ENCODE peak calls at places on chromosomes 12 and 14, in four cellular contexts. F is IMR-90, W is GM12878, L is GM23248. Z is an unnamed sample.

GRCh38 chr12:123140675-123141614 is 9.9 kb downstream of the PITPNM2 start:
- DNase-seq in W (no peak), L (no peak), F (no peak), Z (no peak)

GRCh38 chr14:101962503-101962874 is 1.9 kb upstream of the DYNC1H1 start:
- DNase-seq in L (peak; percentile 91), W (no peak), F (peak; percentile 93), Z (peak; percentile 69)

GRCh38 chr12:46430340-46430948 is 57.9 kb upstream of the SLC38A2 start:
- DNase-seq in W (peak; percentile 64), L (peak; percentile 85), F (peak; percentile 89), Z (peak; percentile 92)

GRCh38 chr14:99118046-99118721 is 153.8 kb downstream of the BCL11B start:
- DNase-seq in W (no peak), F (no peak), L (no peak), Z (no peak)

GRCh38 chr12:64236549-64236948 is 14.5 kb upstream of the KICS2 start:
- DNase-seq in F (peak; percentile 19), L (peak; percentile 33), W (no peak), Z (no peak)

GRCh38 chr14:64713677-64714076 is 9.5 kb downstream of the PLEKHG3 start:
- DNase-seq in F (no peak), L (no peak), W (no peak), Z (no peak)

GRCh38 chr12:76183459-76184186 is 99.1 kb upstream of the NAP1L1 start:
- DNase-seq in L (peak; percentile 91), W (peak; percentile 81), F (peak; percentile 99), Z (peak; percentile 97)

GRCh38 chr14:73426877-73427276 is 31.5 kb downstream of the NUMB start:
- DNase-seq in F (peak; percentile 60), L (peak; percentile 69), W (no peak), Z (no peak)

GRCh38 chr14:79293482-79293881 is 917.8 kb downstream of the DIO2 start:
- DNase-seq in W (no peak), F (peak; percentile 15), L (no peak), Z (no peak)

GRCh38 chr12:104662908-104663307 is 206.2 kb downstream of the CHST11 start:
- DNase-seq in L (no peak), W (no peak), F (no peak), Z (no peak)

GRCh38 chr12:124395986-124396385 is 101.1 kb downstream of the RFLNA start:
- DNase-seq in W (no peak), L (peak; percentile 64), F (no peak), Z (no peak)

GRCh38 chr12:94783862-94784261 is 133.5 kb upstream of the TMCC3 start:
- DNase-seq in F (peak; percentile 57), L (peak; percentile 66), W (no peak), Z (peak; percentile 28)

GRCh38 chr12:16880864-16881285 is 274.9 kb upstream of the LMO3 start:
- DNase-seq in W (no peak), F (no peak), L (no peak), Z (no peak)

GRCh38 chr14:75469606-75470237 is 41.9 kb downstream of the JDP2 start:
- DNase-seq in W (no peak), F (no peak), L (peak; percentile 50), Z (no peak)

GRCh38 chr12:1741154-1741949 is 50.5 kb downstream of the ADIPOR2 start:
- DNase-seq in F (peak; percentile 30), L (peak; percentile 23), W (no peak), Z (peak; percentile 9)

GRCh38 chr12:3088251-3088650 is 11.1 kb downstream of the TSPAN9 start:
- DNase-seq in F (no peak), W (no peak), L (peak; percentile 42), Z (no peak)

GRCh38 chr14:51518681-51519080 is 133.0 kb upstream of the FRMD6 start:
- DNase-seq in W (no peak), F (no peak), L (no peak), Z (no peak)

GRCh38 chr14:105334383-105335230 is 20.1 kb downstream of the PACS2 start:
- DNase-seq in L (no peak), W (no peak), F (no peak), Z (no peak)

GRCh38 chr14:65074449-65075155 is 27.7 kb downstream of the MAX start:
- DNase-seq in W (no peak), L (no peak), F (no peak), Z (no peak)

GRCh38 chr12:271165-271564 is 8.5 kb upstream of the SLC6A13 start:
- DNase-seq in L (no peak), W (no peak), F (no peak), Z (no peak)

GRCh38 chr12:124098101-124098757 is 125.2 kb downstream of the ZNF664 start:
- DNase-seq in F (no peak), W (no peak), L (no peak), Z (no peak)

GRCh38 chr12:15829949-15830348 is 40.8 kb upstream of the EPS8 start:
- DNase-seq in F (peak; percentile 61), W (no peak), L (peak; percentile 71), Z (peak; percentile 17)

GRCh38 chr14:98144964-98145363 is 1127.0 kb downstream of the BCL11B start:
- DNase-seq in L (peak; percentile 2), F (no peak), W (no peak), Z (peak; percentile 2)

GRCh38 chr14:37093364-37093763 is 79.0 kb downstream of the SLC25A21 start:
- DNase-seq in W (no peak), F (no peak), L (no peak), Z (peak; percentile 12)

GRCh38 chr12:107748472-107748871 is 12.5 kb downstream of the PRDM4 start:
- DNase-seq in W (no peak), F (peak; percentile 81), L (peak; percentile 89), Z (peak; percentile 68)

GRCh38 chr14:71142375-71143038 is 235.2 kb downstream of the PCNX1 start:
- DNase-seq in W (peak; percentile 63), F (peak; percentile 98), L (peak; percentile 97), Z (peak; percentile 94)

GRCh38 chr14:63045234-63045611 is at the start of gene KCNH5:
- DNase-seq in L (peak; percentile 47), W (no peak), F (peak; percentile 46), Z (peak; percentile 53)

GRCh38 chr14:92651793-92652382 is 96.5 kb downstream of the LGMN start:
- DNase-seq in L (no peak), W (no peak), F (no peak), Z (no peak)

GRCh38 chr14:98189077-98189476 is 1082.9 kb downstream of the BCL11B start:
- DNase-seq in W (no peak), L (no peak), F (no peak), Z (no peak)

GRCh38 chr12:51631591-51631990 is 40.6 kb downstream of the SCN8A start:
- DNase-seq in F (peak; percentile 82), W (no peak), L (peak; percentile 88), Z (peak; percentile 61)

GRCh38 chr14:64731141-64731581 is 26.9 kb downstream of the PLEKHG3 start:
- DNase-seq in F (no peak), W (no peak), L (no peak), Z (no peak)

GRCh38 chr12:114888928-114889327 is 205.0 kb upstream of the TBX3 start:
- DNase-seq in W (no peak), F (no peak), L (no peak), Z (no peak)

GRCh38 chr14:63604626-63605025 is 37.0 kb downstream of the WDR89 start:
- DNase-seq in W (no peak), F (no peak), L (no peak), Z (no peak)

GRCh38 chr12:42735869-42736361 is 146.4 kb upstream of the PRICKLE1 start:
- DNase-seq in L (peak; percentile 39), W (no peak), F (no peak), Z (peak; percentile 37)

GRCh38 chr12:125256537-125256936 is 191.3 kb downstream of the AACS start:
- DNase-seq in L (no peak), W (no peak), F (no peak), Z (no peak)

GRCh38 chr14:82449926-82450325 is 916.3 kb upstream of the SEL1L start:
- DNase-seq in L (no peak), F (no peak), W (no peak), Z (no peak)

GRCh38 chr14:40630471-40630870 is 976.2 kb upstream of the LRFN5 start:
- DNase-seq in L (no peak), W (no peak), F (no peak), Z (no peak)

GRCh38 chr12:33994857-33995808 is 27.2 kb upstream of the ALG10 start:
- DNase-seq in W (no peak), L (no peak), F (no peak), Z (peak; percentile 75)

DNA sequence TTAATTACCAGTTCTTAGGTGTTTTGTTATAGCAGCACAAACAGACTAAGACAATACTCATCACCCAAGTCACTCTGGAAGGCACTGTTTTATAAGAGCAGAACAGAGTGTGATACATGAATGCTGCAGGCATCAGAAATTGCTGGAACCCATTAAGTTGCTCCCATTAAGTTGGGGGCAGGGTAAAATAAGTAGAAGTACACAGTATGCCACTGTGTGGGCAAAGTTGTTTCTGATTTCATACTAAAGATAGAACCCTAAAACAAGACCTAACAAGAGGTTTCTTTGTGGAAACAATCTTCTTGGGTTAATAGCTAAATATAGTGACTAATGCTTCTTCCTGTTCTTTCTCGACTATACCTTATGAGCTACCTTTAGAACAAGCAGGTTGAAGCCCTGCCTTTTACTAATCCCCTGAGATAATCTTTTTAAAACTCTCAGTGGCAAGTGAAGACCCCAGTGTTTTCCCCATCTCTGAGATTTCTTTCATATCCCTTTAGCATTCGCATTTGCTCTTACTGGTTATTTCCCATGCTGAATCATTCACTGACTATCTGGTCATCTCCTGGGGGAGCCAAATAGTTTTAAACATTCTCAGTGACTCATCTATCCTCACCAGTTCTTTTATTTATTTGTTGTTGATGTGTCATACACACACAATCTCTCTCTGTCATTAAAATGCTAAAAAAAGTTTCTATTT is 52.3 kb downstream of the SOCS2 start:
- DNase-seq in L (peak; percentile 97), F (peak; percentile 98), W (peak; percentile 63), Z (peak; percentile 97)
- H3K4me2 ChIP-seq in L (peak overlapping the region; percentile 64), F (peak overlapping the region; percentile 81), W (no peak overlapping the region), Z (peak overlapping the region; percentile 73)

GRCh38 chr12:14256139-14256538 is 109.3 kb upstream of the ATF7IP start:
- DNase-seq in W (no peak), F (peak; percentile 51), L (peak; percentile 79), Z (no peak)
- H3K4me2 ChIP-seq in W (no peak overlapping the region), F (no peak overlapping the region), L (peak overlapping the region; percentile 78), Z (no peak overlapping the region)

DNA sequence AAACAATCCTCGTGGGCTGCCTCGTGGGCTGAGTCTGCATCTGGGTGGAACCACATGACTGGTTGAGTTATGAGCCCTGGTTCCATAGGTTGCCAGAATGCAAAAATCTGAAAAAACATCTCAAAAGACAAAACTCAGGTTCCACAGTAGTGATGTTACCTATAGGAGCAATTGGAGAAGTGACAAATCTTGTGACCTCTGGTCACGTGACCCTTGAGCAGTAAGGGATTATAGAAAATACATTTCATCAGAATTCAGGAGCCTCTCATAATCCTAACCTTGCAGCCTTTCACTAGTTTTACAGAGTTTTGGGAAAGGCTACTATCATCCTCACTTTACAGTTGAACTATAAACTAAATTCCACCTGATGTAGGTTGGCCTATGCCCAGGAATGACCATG is 12.5 kb upstream of the RNASE3 start:
- DNase-seq in F (no peak), L (no peak), W (no peak), Z (no peak)
- H3K4me2 ChIP-seq in F (no peak overlapping the region), L (no peak overlapping the region), W (no peak overlapping the region), Z (no peak overlapping the region)

GRCh38 chr12:50248406-50248805 is 34.9 kb downstream of the LIMA1 start:
- DNase-seq in W (no peak), F (no peak), L (no peak), Z (no peak)
- H3K4me2 ChIP-seq in W (peak overlapping the region; percentile 75), F (no peak overlapping the region), L (no peak overlapping the region), Z (no peak overlapping the region)

GRCh38 chr12:121653999-121654398 is 15.5 kb downstream of the MORN3 start:
- DNase-seq in F (no peak), L (peak; percentile 9), W (no peak), Z (no peak)

GRCh38 chr12:121656122-121656521 is 13.3 kb downstream of the MORN3 start:
- DNase-seq in L (no peak), F (no peak), W (no peak), Z (no peak)

GRCh38 chr12:121652767-121653497 is 16.5 kb downstream of the MORN3 start:
- DNase-seq in F (no peak), W (no peak), L (no peak), Z (no peak)

GRCh38 chr12:121657305-121658008 is 12.0 kb downstream of the MORN3 start:
- DNase-seq in W (no peak), L (no peak), F (no peak), Z (no peak)
- H3K4me2 ChIP-seq in W (no peak overlapping the region), L (no peak overlapping the region), F (no peak overlapping the region), Z (no peak overlapping the region)